ENCODE peak calls at places on chromosome 17, in nine cellular contexts. U, H, R, N, W, K, O, L and V are unnamed samples. For H3K4me1, the result is how much of the 10 kb centered on the place peaks cover.

GRCh38 chr17:4258867-4259266 is 4.9 kb downstream of the ANKFY1 start:
- DNase-seq in K (no peak), H (no peak), U (no peak), N (no peak), L (no peak), O (no peak), R (no peak), W (no peak), V (no peak)

GRCh38 chr17:63932008-63932561 is at the start of gene CD79B:
- DNase-seq in K (peak), N (no peak), H (no peak), W (no peak), O (no peak), R (no peak), U (no peak), L (no peak), V (no peak)

GRCh38 chr17:75327757-75328156 is 38.5 kb upstream of the SLC25A19 start:
- DNase-seq in K (no peak), H (no peak), W (no peak), U (no peak), O (no peak), L (no peak), R (no peak), N (no peak), V (no peak)

GRCh38 chr17:64741038-64741641 is 79.0 kb upstream of the SMURF2 start:
- DNase-seq in N (peak), L (no peak), W (no peak), O (peak), K (no peak), U (no peak), H (no peak), R (no peak), V (no peak)

GRCh38 chr17:72943826-72944689 is 148.4 kb downstream of the SLC39A11 start:
- DNase-seq in O (no peak), N (no peak), R (no peak), K (no peak), H (no peak), U (no peak), L (no peak), W (no peak), V (no peak)

GRCh38 chr17:75367312-75367711 is 38.2 kb downstream of the GRB2 start:
- DNase-seq in H (peak), O (no peak), K (no peak), L (no peak), R (no peak), U (no peak), N (peak), W (no peak), V (no peak)

GRCh38 chr17:78266771-78267170 is 35.3 kb downstream of the TMEM235 start:
- DNase-seq in R (no peak), H (no peak), U (no peak), L (no peak), K (no peak), O (no peak), W (no peak), N (no peak), V (no peak)

GRCh38 chr17:57440522-57441269 is 184.4 kb downstream of the MSI2 start:
- DNase-seq in U (peak), N (peak), R (peak), O (peak), W (peak), L (peak), K (peak), H (peak), V (no peak)

GRCh38 chr17:38751144-38751802 is 1.3 kb upstream of the PSMB3 start:
- DNase-seq in O (no peak), R (no peak), H (no peak), N (peak), U (no peak), W (no peak), K (no peak), L (no peak), V (no peak)

GRCh38 chr17:38844261-38844757 is 9.2 kb downstream of the RPL23 start:
- DNase-seq in H (no peak), U (no peak), O (peak), N (no peak), R (no peak), L (peak), K (no peak), W (peak), V (no peak)

GRCh38 chr17:41413353-41413752 is 11.0 kb downstream of the KRT37 start:
- DNase-seq in O (no peak), U (no peak), R (no peak), W (no peak), N (peak), L (no peak), H (no peak), K (no peak), V (peak)

GRCh38 chr17:5817475-5818395 is 233.4 kb upstream of the NLRP1 start:
- DNase-seq in L (no peak), O (no peak), K (no peak), U (no peak), W (no peak), H (no peak), R (no peak), N (no peak), V (no peak)

GRCh38 chr17:73588291-73589095 is 55.8 kb downstream of the SDK2 start:
- DNase-seq in N (no peak), U (no peak), H (no peak), L (no peak), K (no peak), O (no peak), W (no peak), R (no peak), V (no peak)

GRCh38 chr17:63973930-63974593 is 1.3 kb upstream of the SCN4A start:
- DNase-seq in K (no peak), N (peak), W (no peak), R (no peak), L (peak), H (peak), U (no peak), O (no peak), V (no peak)

GRCh38 chr17:81387235-81388060 is 7.8 kb upstream of the BAHCC1 start:
- DNase-seq in O (peak), W (no peak), H (peak), R (no peak), L (peak), K (peak), N (peak), U (peak), V (no peak)
- H3K4me1 ChIP-seq in O (half or more), W (half or more), H (under half), R (under half), L (under half), K (under half), N (under half), U (half or more), V (under half)

GRCh38 chr17:17800504-17801021 is 36.2 kb downstream of the SREBF1 start:
- DNase-seq in O (no peak), U (no peak), W (no peak), H (no peak), R (no peak), L (no peak), K (no peak), N (no peak), V (no peak)

GRCh38 chr17:17796787-17797061 is 40.1 kb downstream of the SREBF1 start:
- DNase-seq in R (no peak), K (no peak), U (no peak), H (no peak), W (no peak), L (no peak), N (no peak), O (no peak), V (no peak)

GRCh38 chr17:17797119-17797809 is 39.5 kb downstream of the SREBF1 start:
- DNase-seq in O (no peak), N (no peak), L (no peak), H (no peak), W (no peak), R (no peak), K (no peak), U (no peak), V (no peak)

GRCh38 chr17:17798010-17798556 is 38.7 kb downstream of the SREBF1 start:
- DNase-seq in R (no peak), H (no peak), L (no peak), O (no peak), U (no peak), N (no peak), W (no peak), K (no peak), V (no peak)

GRCh38 chr17:17798573-17799255 is 38.1 kb downstream of the SREBF1 start:
- DNase-seq in O (no peak), W (no peak), N (no peak), H (no peak), U (no peak), L (no peak), R (no peak), K (no peak), V (no peak)
- H3K4me1 ChIP-seq in O (under half), W (under half), N (under half), H (under half), U (under half), L (under half), R (under half), K (under half), V (under half)

GRCh38 chr17:68441064-68441770 is 16.1 kb downstream of the WIPI1 start:
- DNase-seq in L (no peak), U (no peak), W (no peak), K (no peak), R (no peak), O (no peak), H (no peak), N (peak), V (no peak)
- H3K4me1 ChIP-seq in L (half or more), U (half or more), W (under half), K (under half), R (under half), O (under half), H (under half), N (under half), V (under half)

GRCh38 chr17:59786536-59787319 is 79.3 kb downstream of the VMP1 start:
- DNase-seq in N (peak), K (no peak), O (peak), H (peak), U (no peak), W (peak), L (no peak), R (peak), V (no peak)
- H3K4me1 ChIP-seq in N (under half), K (under half), O (under half), H (half or more), U (half or more), W (half or more), L (under half), R (half or more), V (under half)

GRCh38 chr17:17700251-17700969 is 19.2 kb downstream of the RAI1 start:
- DNase-seq in K (no peak), R (no peak), U (no peak), L (no peak), N (no peak), O (peak), W (no peak), H (no peak), V (no peak)

GRCh38 chr17:17701112-17701511 is 19.9 kb downstream of the RAI1 start:
- DNase-seq in N (no peak), R (no peak), L (no peak), K (no peak), H (no peak), W (no peak), O (no peak), U (no peak), V (no peak)

GRCh38 chr17:17696871-17697633 is 15.8 kb downstream of the RAI1 start:
- DNase-seq in O (peak), K (no peak), W (no peak), H (no peak), U (no peak), L (no peak), R (no peak), N (no peak), V (no peak)

GRCh38 chr17:17698371-17698770 is 17.1 kb downstream of the RAI1 start:
- DNase-seq in R (no peak), U (no peak), W (no peak), N (no peak), K (no peak), L (no peak), H (no peak), O (no peak), V (no peak)

GRCh38 chr17:17698869-17699351 is 17.7 kb downstream of the RAI1 start:
- DNase-seq in N (peak), U (no peak), R (no peak), H (no peak), K (no peak), W (no peak), L (no peak), O (no peak), V (no peak)
- H3K4me1 ChIP-seq in N (half or more), U (half or more), R (under half), H (half or more), K (under half), W (half or more), L (under half), O (half or more), V (under half)

GRCh38 chr17:18261146-18261515 is 669 bp downstream of the MIEF2 start:
- DNase-seq in R (no peak), O (peak), W (peak), K (peak), U (peak), H (peak), N (peak), L (peak), V (no peak)
- H3K4me1 ChIP-seq in R (under half), O (half or more), W (under half), K (under half), U (half or more), H (under half), N (under half), L (half or more), V (under half)

DNA sequence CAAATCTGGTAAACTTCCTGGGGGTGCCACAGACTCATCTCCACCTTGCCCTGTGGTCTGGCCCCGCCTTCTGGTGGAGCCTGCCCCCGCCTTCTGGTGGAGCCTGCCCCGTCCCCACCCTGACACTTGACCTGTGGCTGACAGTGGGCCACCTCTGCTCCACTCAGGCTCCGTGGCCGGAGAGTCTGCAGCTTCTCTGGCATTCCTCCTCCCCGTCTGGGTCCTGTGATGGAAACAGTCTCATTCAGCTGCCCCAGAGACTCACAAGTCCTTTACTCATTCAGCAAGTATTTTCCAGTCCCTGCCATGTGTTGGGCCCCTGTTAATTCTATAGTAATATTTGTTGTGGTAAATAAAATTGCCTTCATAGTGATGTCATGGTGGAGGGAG is 21.0 kb upstream of the G6PC1 start:
- DNase-seq in R (no peak), O (no peak), U (no peak), H (no peak), N (peak), W (no peak), K (no peak), L (no peak), V (no peak)
- H3K4me1 ChIP-seq in R (under half), O (under half), U (under half), H (under half), N (under half), W (half or more), K (under half), L (under half), V (under half)

GRCh38 chr17:47834756-47835155 is 3.3 kb downstream of the LRRC46 start:
- DNase-seq in W (no peak), R (no peak), U (no peak), L (no peak), N (no peak), O (no peak), K (no peak), H (no peak), V (no peak)
- H3K4me1 ChIP-seq in W (under half), R (under half), U (under half), L (under half), N (under half), O (under half), K (under half), H (under half), V (under half)